ENCODE peak calls at places on chromosomes 16 and 17, in six cellular contexts. Q is Caco-2, U is heart left ventricle, B is upper lobe of right lung, N is neural progenitor cell, L is tibial artery. V is an unnamed sample.

GRCh38 chr17:76716834-76717205 is 6.1 kb upstream of the MXRA7 start:
- DNase-seq in Q (no peak), U (no peak), B (peak), N (no peak), L (peak), V (no peak)

GRCh38 chr16:68451656-68452055 is 3.3 kb upstream of the SMPD3 start:
- DNase-seq in Q (no peak), U (no peak), B (no peak), N (no peak), L (no peak), V (no peak)

GRCh38 chr17:73546770-73547345 is 97.4 kb downstream of the SDK2 start:
- DNase-seq in Q (peak), U (no peak), B (peak), N (peak), L (no peak), V (peak)

GRCh38 chr16:79380990-79381389 is 219.5 kb downstream of the MAF start:
- DNase-seq in Q (no peak), U (no peak), B (no peak), N (no peak), L (no peak), V (no peak)

GRCh38 chr17:2691965-2692780 is 19.4 kb downstream of the CLUH start:
- DNase-seq in Q (no peak), U (no peak), B (peak), N (no peak), L (peak), V (no peak)

GRCh38 chr17:8849311-8850041 is 18.0 kb downstream of the PIK3R6 start:
- DNase-seq in Q (no peak), U (no peak), B (no peak), N (no peak), L (peak), V (no peak)

GRCh38 chr16:66953462-66954096 is 7.5 kb upstream of the CES3 start:
- DNase-seq in Q (peak), U (no peak), B (no peak), N (no peak), L (no peak), V (no peak)

GRCh38 chr17:59154721-59155438 is at the start of gene SKA2:
- DNase-seq in Q (peak), U (peak), B (peak), N (peak), L (peak), V (peak)

GRCh38 chr17:9217151-9218067 is 196.1 kb downstream of the NTN1 start:
- DNase-seq in Q (no peak), U (no peak), B (no peak), N (no peak), L (no peak), V (no peak)

GRCh38 chr16:84054916-84055315 is 12.3 kb upstream of the SLC38A8 start:
- DNase-seq in Q (no peak), U (no peak), B (peak), N (peak), L (peak), V (no peak)

GRCh38 chr16:4260360-4260759 is 12.5 kb downstream of the TFAP4 start:
- DNase-seq in Q (no peak), U (no peak), B (peak), N (no peak), L (no peak), V (no peak)

GRCh38 chr16:66656547-66656946 is 40.0 kb downstream of the CMTM4 start:
- DNase-seq in Q (no peak), U (no peak), B (no peak), N (no peak), L (no peak), V (no peak)

GRCh38 chr16:82111944-82112343 is 58.1 kb downstream of the MPHOSPH6 start:
- DNase-seq in Q (no peak), U (no peak), B (no peak), N (no peak), L (no peak), V (no peak)

GRCh38 chr16:56591377-56592060 is 2.2 kb downstream of the MT3 start:
- DNase-seq in Q (no peak), U (no peak), B (no peak), N (no peak), L (no peak), V (no peak)

GRCh38 chr17:12964162-12964561 is 53.7 kb downstream of the ELAC2 start:
- DNase-seq in Q (no peak), U (no peak), B (no peak), N (no peak), L (no peak), V (no peak)

GRCh38 chr17:81513669-81514484 is 1.3 kb upstream of the ACTG1 start:
- DNase-seq in Q (peak), U (peak), B (peak), N (peak), L (peak), V (peak)

GRCh38 chr16:58339452-58339938 is 44.7 kb upstream of the PRSS54 start:
- DNase-seq in Q (peak), U (peak), B (no peak), N (peak), L (no peak), V (no peak)

GRCh38 chr16:48300391-48300856 is 53.1 kb upstream of the ABCC11 start:
- DNase-seq in Q (no peak), U (no peak), B (no peak), N (no peak), L (no peak), V (no peak)

GRCh38 chr17:68057531-68057952 is 22.0 kb downstream of the KPNA2 start:
- DNase-seq in Q (peak), U (no peak), B (no peak), N (no peak), L (no peak), V (no peak)

GRCh38 chr16:46927273-46927672 is 43.1 kb downstream of the GPT2 start:
- DNase-seq in Q (no peak), U (no peak), B (no peak), N (no peak), L (no peak), V (no peak)

GRCh38 chr16:56609463-56609921 is 1.1 kb downstream of the MT2A start:
- DNase-seq in Q (no peak), U (peak), B (no peak), N (peak), L (peak), V (no peak)

GRCh38 chr17:65868881-65869280 is 307.4 kb upstream of the AXIN2 start:
- DNase-seq in Q (no peak), U (no peak), B (no peak), N (no peak), L (no peak), V (no peak)

GRCh38 chr16:84024854-84025253 is 17.7 kb downstream of the SLC38A8 start:
- DNase-seq in Q (no peak), U (no peak), B (no peak), N (no peak), L (no peak), V (no peak)

GRCh38 chr16:73093146-73094144 is 45.5 kb upstream of the ZFHX3 start:
- DNase-seq in Q (no peak), U (peak), B (no peak), N (no peak), L (peak), V (no peak)

GRCh38 chr16:72884037-72884436 is 163.9 kb downstream of the ZFHX3 start:
- DNase-seq in Q (no peak), U (no peak), B (no peak), N (no peak), L (peak), V (no peak)

GRCh38 chr17:63974594-63975192 is 2.0 kb upstream of the SCN4A start:
- DNase-seq in Q (no peak), U (no peak), B (no peak), N (no peak), L (no peak), V (no peak)

GRCh38 chr17:6796017-6796886 is 20.2 kb downstream of the FBXO39 start:
- DNase-seq in Q (peak), U (no peak), B (no peak), N (no peak), L (no peak), V (no peak)

GRCh38 chr17:2396568-2397246 is 4.2 kb downstream of the MNT start:
- DNase-seq in Q (peak), U (peak), B (peak), N (peak), L (peak), V (peak)

GRCh38 chr16:85798901-85799496 is 345 bp downstream of the EMC8 start:
- DNase-seq in Q (peak), U (peak), B (peak), N (no peak), L (no peak), V (peak)
- TF ChIP-seq CTCF in Q (no peak), U (no peak), B (no peak), N (peak), L (no peak), V (no peak)

DNA sequence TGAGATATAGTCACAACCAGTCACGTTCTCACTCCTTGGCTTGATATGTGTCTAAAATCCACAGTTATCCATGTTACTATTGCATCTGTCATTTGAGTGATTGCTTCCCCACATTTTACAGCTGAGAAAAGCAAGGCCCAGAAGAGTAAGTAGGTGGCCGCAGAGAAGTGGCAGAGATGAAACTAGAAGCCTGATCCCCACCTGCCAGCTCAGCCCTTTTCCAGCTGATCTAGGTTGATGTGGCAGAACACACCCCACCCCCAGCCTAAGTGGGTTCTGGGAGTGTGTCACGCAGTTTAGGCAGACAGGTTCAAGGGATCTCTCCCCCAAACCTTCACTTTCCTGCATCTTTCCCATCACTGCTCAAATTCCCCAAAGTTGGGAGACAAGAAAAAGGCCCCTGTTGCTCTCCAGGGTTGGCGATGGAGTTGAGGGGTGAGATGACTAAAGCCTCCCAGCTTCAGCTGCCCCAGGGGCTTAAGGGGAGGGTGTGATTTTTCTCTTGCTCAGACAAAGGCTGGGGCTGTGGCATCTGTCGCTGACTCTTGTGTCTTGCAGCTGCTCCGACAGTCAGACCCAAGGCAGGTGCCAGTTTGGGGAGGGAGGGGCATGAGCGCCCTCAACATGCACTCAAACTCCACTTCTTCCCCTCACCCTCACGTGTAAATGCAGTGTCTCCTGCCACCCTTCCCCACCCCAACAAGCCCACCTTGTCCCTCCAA is 48.9 kb upstream of the LHX1 start:
- DNase-seq in Q (no peak), U (no peak), B (no peak), N (peak), L (no peak), V (peak)
- TF ChIP-seq CTCF in Q (no peak), U (no peak), B (no peak), N (no peak), L (no peak), V (no peak)

GRCh38 chr17:82675476-82676245 is 22.8 kb downstream of the RAB40B start:
- DNase-seq in Q (no peak), U (no peak), B (no peak), N (no peak), L (no peak), V (no peak)
- TF ChIP-seq CTCF in Q (no peak), U (no peak), B (no peak), N (no peak), L (no peak), V (no peak)

GRCh38 chr16:2848933-2849332 is 9.0 kb downstream of the PRSS22 start:
- DNase-seq in Q (peak), U (no peak), B (no peak), N (no peak), L (no peak), V (no peak)

GRCh38 chr16:2854700-2855309 is 3.2 kb downstream of the PRSS22 start:
- DNase-seq in Q (no peak), U (no peak), B (no peak), N (no peak), L (no peak), V (no peak)

GRCh38 chr16:2853531-2854073 is 4.4 kb downstream of the PRSS22 start:
- DNase-seq in Q (peak), U (no peak), B (no peak), N (no peak), L (peak), V (no peak)

GRCh38 chr16:2852731-2853507 is 5.1 kb downstream of the PRSS22 start:
- DNase-seq in Q (peak), U (no peak), B (no peak), N (no peak), L (peak), V (no peak)

GRCh38 chr16:2852003-2852730 is 5.8 kb downstream of the PRSS22 start:
- DNase-seq in Q (peak), U (no peak), B (no peak), N (no peak), L (peak), V (no peak)
- TF ChIP-seq CTCF in Q (no peak), U (no peak), B (no peak), N (no peak), L (no peak), V (no peak)

GRCh38 chr17:42310281-42311156 is 22.2 kb downstream of the STAT5A start:
- DNase-seq in Q (no peak), U (no peak), B (no peak), N (peak), L (no peak), V (no peak)
- TF ChIP-seq CTCF in Q (no peak), U (no peak), B (no peak), N (peak), L (no peak), V (no peak)

GRCh38 chr16:964696-965395 is 5.9 kb downstream of the LMF1 start:
- DNase-seq in Q (no peak), U (no peak), B (peak), N (no peak), L (no peak), V (no peak)
- TF ChIP-seq CTCF in Q (no peak), U (no peak), B (no peak), N (no peak), L (no peak), V (no peak)